ENCODE peak calls at places on chromosome X, in nine cellular contexts. R is GM13976; K is MM.1S; H is activated T-cell treated with anti-CD3 and anti-CD28 coated beads for 48 hours; W is stomach; Y is activated B cell treated with CpG ODN at 0.5 μM for 24 hours; I is foreskin fibroblast; V is midbrain; N is stimulated activated CD8-positive, alpha-beta memory T cell treated with anti-CD3 and anti-CD28 coated beads, Interleukin-15, amount 100 ng/mL, for 1 hour. M is an unnamed sample.

GRCh38 chrX:69618803-69619202 is 2.9 kb downstream of the EDA start:
- DNase-seq in N (no peak), Y (no peak), I (no peak), K (peak), R (no peak), W (no peak), H (no peak), V (peak), M (no peak)

GRCh38 chrX:29470029-29470428 is 745.3 kb upstream of the MAGEB2 start:
- DNase-seq in I (peak), R (no peak), H (no peak), W (no peak), N (no peak), Y (no peak), K (no peak), V (no peak), M (no peak)

GRCh38 chrX:17732138-17732783 is 5.0 kb upstream of the SCML1 start:
- DNase-seq in Y (no peak), W (no peak), N (no peak), I (peak), H (no peak), V (no peak), R (no peak), K (no peak), M (no peak)

GRCh38 chrX:37921758-37922157 is 74.4 kb upstream of the DYNLT3 start:
- DNase-seq in R (no peak), K (no peak), V (no peak), H (no peak), W (no peak), I (peak), N (no peak), Y (no peak), M (no peak)

GRCh38 chrX:115018040-115018647 is 728 bp upstream of the IL13RA2 start:
- DNase-seq in V (no peak), W (no peak), H (no peak), N (no peak), I (no peak), Y (no peak), R (no peak), K (peak), M (no peak)

GRCh38 chrX:135528274-135528673 is 7.8 kb downstream of the INTS6L start:
- DNase-seq in H (no peak), Y (no peak), I (no peak), R (no peak), K (no peak), N (no peak), V (no peak), W (no peak), M (no peak)

GRCh38 chrX:124421898-124422622 is 75.7 kb downstream of the SH2D1A start:
- DNase-seq in N (no peak), Y (no peak), H (no peak), W (no peak), V (no peak), I (no peak), K (no peak), R (no peak), M (no peak)

GRCh38 chrX:41338422-41338821 is 4.5 kb downstream of the DDX3X start:
- DNase-seq in I (no peak), R (no peak), N (no peak), Y (no peak), V (no peak), K (no peak), H (no peak), W (no peak), M (no peak)

GRCh38 chrX:129759576-129760061 is 20.1 kb upstream of the SASH3 start:
- DNase-seq in R (no peak), N (no peak), W (peak), H (no peak), V (peak), I (peak), K (peak), Y (no peak), M (peak)

GRCh38 chrX:19785647-19786046 is 101.8 kb downstream of the SH3KBP1 start:
- DNase-seq in R (no peak), I (no peak), N (no peak), H (peak), V (no peak), Y (no peak), K (no peak), W (no peak), M (no peak)

GRCh38 chrX:17459008-17459407 is 84.0 kb downstream of the NHS start:
- DNase-seq in V (no peak), H (no peak), K (no peak), W (peak), I (peak), R (no peak), N (no peak), Y (no peak), M (no peak)

GRCh38 chrX:138485767-138486166 is 225.8 kb downstream of the FGF13 start:
- DNase-seq in R (no peak), H (no peak), I (no peak), N (no peak), W (no peak), K (no peak), V (no peak), Y (no peak), M (no peak)

GRCh38 chrX:10729000-10729399 is 108.6 kb upstream of the MID1 start:
- DNase-seq in R (no peak), W (no peak), H (no peak), N (no peak), I (no peak), K (no peak), V (no peak), Y (no peak), M (no peak)

GRCh38 chrX:49812177-49812576 is 16.9 kb upstream of the PAGE4 start:
- DNase-seq in K (no peak), W (no peak), Y (no peak), V (no peak), H (no peak), N (no peak), R (no peak), I (no peak), M (no peak)

GRCh38 chrX:110944793-110945466 is 149.3 kb upstream of the CHRDL1 start:
- DNase-seq in W (peak), Y (no peak), I (no peak), V (no peak), H (no peak), K (no peak), R (peak), N (no peak), M (no peak)